ENCODE peak calls at places on chromosome 22, in seven cellular contexts. One of them, this sample, is unnamed.

GRCh38 chr22:32725369-32725988 is 76.0 kb upstream of the TIMP3 start:
- DNase-seq in H1: no peak
- DNase-seq in HepG2: peak; percentile 15
- DNase-seq in HCT116: no peak
- DNase-seq in K562: no peak
- DNase-seq in GM12878: no peak
- DNase-seq in SK-N-SH: no peak
- DNase-seq in this sample: no peak

GRCh38 chr22:41092023-41092817 is at the start of gene EP300:
- DNase-seq in H1: no peak
- DNase-seq in HepG2: peak; percentile 18
- DNase-seq in HCT116: peak; percentile 40
- DNase-seq in K562: peak; percentile 72
- DNase-seq in GM12878: no peak
- DNase-seq in SK-N-SH: peak; percentile 72
- DNase-seq in this sample: peak; percentile 89

GRCh38 chr22:35064664-35065063 is 1.3 kb upstream of the ISX start:
- DNase-seq in H1: no peak
- DNase-seq in HepG2: peak; percentile 83
- DNase-seq in HCT116: no peak
- DNase-seq in K562: peak; percentile 62
- DNase-seq in GM12878: peak; percentile 68
- DNase-seq in SK-N-SH: no peak
- DNase-seq in this sample: no peak

GRCh38 chr22:20551805-20552449 is 44.5 kb downstream of the MED15 start:
- DNase-seq in H1: no peak
- DNase-seq in HepG2: peak; percentile 53
- DNase-seq in HCT116: no peak
- DNase-seq in K562: no peak
- DNase-seq in GM12878: no peak
- DNase-seq in SK-N-SH: no peak
- DNase-seq in this sample: no peak

GRCh38 chr22:40418366-40419201 is 48.2 kb downstream of the SGSM3 start:
- DNase-seq in H1: no peak
- DNase-seq in HepG2: no peak
- DNase-seq in HCT116: no peak
- DNase-seq in K562: peak; percentile 19
- DNase-seq in GM12878: no peak
- DNase-seq in SK-N-SH: no peak
- DNase-seq in this sample: no peak

GRCh38 chr22:41288245-41288946 is 2.4 kb upstream of the RANGAP1 start:
- DNase-seq in H1: no peak
- DNase-seq in HepG2: peak; percentile 92
- DNase-seq in HCT116: peak; percentile 74
- DNase-seq in K562: no peak
- DNase-seq in GM12878: no peak
- DNase-seq in SK-N-SH: no peak
- DNase-seq in this sample: peak; percentile 83

GRCh38 chr22:24101966-24102365 is 79.3 kb upstream of the SUSD2 start:
- DNase-seq in H1: no peak
- DNase-seq in HepG2: no peak
- DNase-seq in HCT116: no peak
- DNase-seq in K562: no peak
- DNase-seq in GM12878: no peak
- DNase-seq in SK-N-SH: no peak
- DNase-seq in this sample: no peak

GRCh38 chr22:31139866-31140716 is at the start of gene PLA2G3:
- DNase-seq in H1: peak; percentile 85
- DNase-seq in HepG2: peak; percentile 50
- DNase-seq in HCT116: no peak
- DNase-seq in K562: peak; percentile 69
- DNase-seq in GM12878: no peak
- DNase-seq in SK-N-SH: peak; percentile 23
- DNase-seq in this sample: peak; percentile 86

GRCh38 chr22:38081941-38082828 is 1.8 kb downstream of the SLC16A8 start:
- DNase-seq in H1: no peak
- DNase-seq in HepG2: no peak
- DNase-seq in HCT116: no peak
- DNase-seq in K562: no peak
- DNase-seq in GM12878: no peak
- DNase-seq in SK-N-SH: no peak
- DNase-seq in this sample: no peak

GRCh38 chr22:40325315-40325714 is 21.0 kb upstream of the ADSL start:
- DNase-seq in H1: no peak
- DNase-seq in HepG2: no peak
- DNase-seq in HCT116: no peak
- DNase-seq in K562: no peak
- DNase-seq in GM12878: no peak
- DNase-seq in SK-N-SH: no peak
- DNase-seq in this sample: no peak

GRCh38 chr22:17773606-17774205 is 563 bp downstream of the BID start:
- DNase-seq in H1: no peak
- DNase-seq in HepG2: peak; percentile 35
- DNase-seq in HCT116: no peak
- DNase-seq in K562: peak; percentile 88
- DNase-seq in GM12878: no peak
- DNase-seq in SK-N-SH: peak; percentile 93
- DNase-seq in this sample: peak; percentile 48

GRCh38 chr22:19430890-19431541 is 517 bp downstream of the HIRA start:
- DNase-seq in H1: no peak
- DNase-seq in HepG2: peak; percentile 39
- DNase-seq in HCT116: no peak
- DNase-seq in K562: peak; percentile 83
- DNase-seq in GM12878: no peak
- DNase-seq in SK-N-SH: peak; percentile 62
- DNase-seq in this sample: no peak

GRCh38 chr22:21942407-21942895 is 10.2 kb downstream of the PPM1F start:
- DNase-seq in H1: no peak
- DNase-seq in HepG2: no peak
- DNase-seq in HCT116: peak; percentile 44
- DNase-seq in K562: no peak
- DNase-seq in GM12878: no peak
- DNase-seq in SK-N-SH: no peak
- DNase-seq in this sample: no peak

GRCh38 chr22:41094036-41094435 is 1.6 kb downstream of the EP300 start:
- DNase-seq in H1: no peak
- DNase-seq in HepG2: peak; percentile 31
- DNase-seq in HCT116: no peak
- DNase-seq in K562: no peak
- DNase-seq in GM12878: no peak
- DNase-seq in SK-N-SH: peak; percentile 10
- DNase-seq in this sample: peak; percentile 16

GRCh38 chr22:29377979-29378378 is 10.4 kb downstream of the AP1B1 start:
- DNase-seq in H1: no peak
- DNase-seq in HepG2: no peak
- DNase-seq in HCT116: no peak
- DNase-seq in K562: no peak
- DNase-seq in GM12878: no peak
- DNase-seq in SK-N-SH: no peak
- DNase-seq in this sample: peak; percentile 43

GRCh38 chr22:19568337-19569311 is 44.4 kb upstream of the CLDN5 start:
- DNase-seq in H1: no peak
- DNase-seq in HepG2: no peak
- DNase-seq in HCT116: no peak
- DNase-seq in K562: no peak
- DNase-seq in GM12878: no peak
- DNase-seq in SK-N-SH: no peak
- DNase-seq in this sample: no peak

GRCh38 chr22:33124471-33124870 is 66.3 kb upstream of the SYN3 start:
- DNase-seq in H1: no peak
- DNase-seq in HepG2: no peak
- DNase-seq in HCT116: no peak
- DNase-seq in K562: no peak
- DNase-seq in GM12878: no peak
- DNase-seq in SK-N-SH: no peak
- DNase-seq in this sample: no peak

GRCh38 chr22:22006596-22006990 is 24.0 kb upstream of the TOP3B start:
- DNase-seq in H1: no peak
- DNase-seq in HepG2: no peak
- DNase-seq in HCT116: no peak
- DNase-seq in K562: no peak
- DNase-seq in GM12878: no peak
- DNase-seq in SK-N-SH: no peak
- DNase-seq in this sample: no peak

DNA sequence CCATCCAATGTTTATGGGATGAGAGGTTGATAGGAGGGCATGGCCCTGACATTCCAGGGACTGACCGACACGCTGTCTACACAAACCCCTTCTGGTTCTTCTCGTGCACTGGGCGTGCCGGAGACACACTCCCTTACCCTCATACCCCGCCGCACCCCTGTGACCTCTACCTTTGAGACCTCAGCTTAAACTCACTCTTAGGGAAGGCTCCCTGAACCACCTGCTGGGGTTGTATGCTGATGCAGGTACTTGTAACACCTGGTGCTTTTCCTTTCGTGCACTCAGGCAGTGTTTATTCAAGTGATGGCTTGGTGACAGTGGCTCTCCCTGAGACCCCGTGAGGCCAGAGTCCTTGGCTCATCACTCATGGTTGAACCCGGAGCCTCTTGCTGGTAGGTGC is 12.0 kb downstream of the PPARA start:
- DNase-seq in H1: no peak
- DNase-seq in HepG2: no peak
- DNase-seq in HCT116: no peak
- DNase-seq in K562: no peak
- DNase-seq in GM12878: no peak
- DNase-seq in SK-N-SH: no peak
- DNase-seq in this sample: no peak
- TF ChIP-seq JUND in H1: no peak
- TF ChIP-seq JUND in HepG2: no peak
- TF ChIP-seq JUND in HCT116: no peak
- TF ChIP-seq JUND in K562: no peak
- TF ChIP-seq JUND in GM12878: no peak
- TF ChIP-seq JUND in SK-N-SH: no peak
- TF ChIP-seq JUND in this sample: no peak

GRCh38 chr22:26837784-26838520 is 180.6 kb downstream of the MIAT start:
- DNase-seq in H1: no peak
- DNase-seq in HepG2: no peak
- DNase-seq in HCT116: no peak
- DNase-seq in K562: no peak
- DNase-seq in GM12878: no peak
- DNase-seq in SK-N-SH: no peak
- DNase-seq in this sample: no peak
- TF ChIP-seq JUND in H1: no peak
- TF ChIP-seq JUND in HepG2: no peak
- TF ChIP-seq JUND in HCT116: no peak
- TF ChIP-seq JUND in K562: no peak
- TF ChIP-seq JUND in GM12878: no peak
- TF ChIP-seq JUND in SK-N-SH: no peak
- TF ChIP-seq JUND in this sample: no peak

DNA sequence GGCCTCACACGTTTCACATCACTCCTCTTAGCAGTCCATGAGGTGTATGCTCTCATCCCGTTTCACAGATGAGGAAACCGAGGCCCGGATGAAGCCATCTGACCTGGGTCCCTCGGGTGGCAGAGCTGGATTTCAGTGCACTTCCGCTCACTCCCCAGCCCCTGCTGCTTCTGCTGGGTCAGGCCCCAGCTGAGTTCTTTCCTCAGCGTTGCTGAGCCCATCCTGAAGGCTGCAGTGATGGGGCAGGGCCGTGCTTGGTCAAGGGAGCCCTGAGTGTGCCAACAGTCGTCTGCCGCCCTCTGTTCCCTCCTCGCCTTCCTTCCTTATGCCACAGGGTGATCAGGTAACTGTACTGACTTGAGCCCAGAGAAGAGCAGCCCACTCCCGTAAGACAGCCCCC is 12.1 kb downstream of the TRMU start:
- DNase-seq in H1: no peak
- DNase-seq in HepG2: no peak
- DNase-seq in HCT116: no peak
- DNase-seq in K562: no peak
- DNase-seq in GM12878: no peak
- DNase-seq in SK-N-SH: no peak
- DNase-seq in this sample: no peak
- TF ChIP-seq JUND in H1: no peak
- TF ChIP-seq JUND in HepG2: no peak
- TF ChIP-seq JUND in HCT116: no peak
- TF ChIP-seq JUND in K562: no peak
- TF ChIP-seq JUND in GM12878: no peak
- TF ChIP-seq JUND in SK-N-SH: no peak
- TF ChIP-seq JUND in this sample: no peak

GRCh38 chr22:42610211-42610610 is 4.5 kb downstream of the POLDIP3 start:
- DNase-seq in H1: no peak
- DNase-seq in HepG2: no peak
- DNase-seq in HCT116: no peak
- DNase-seq in K562: no peak
- DNase-seq in GM12878: no peak
- DNase-seq in SK-N-SH: no peak
- DNase-seq in this sample: no peak

GRCh38 chr22:42604403-42604802 is 10.3 kb downstream of the POLDIP3 start:
- DNase-seq in H1: no peak
- DNase-seq in HepG2: no peak
- DNase-seq in HCT116: no peak
- DNase-seq in K562: no peak
- DNase-seq in GM12878: no peak
- DNase-seq in SK-N-SH: no peak
- DNase-seq in this sample: no peak

GRCh38 chr22:42612336-42612735 is 2.3 kb downstream of the POLDIP3 start:
- DNase-seq in H1: no peak
- DNase-seq in HepG2: no peak
- DNase-seq in HCT116: no peak
- DNase-seq in K562: no peak
- DNase-seq in GM12878: no peak
- DNase-seq in SK-N-SH: no peak
- DNase-seq in this sample: no peak

GRCh38 chr22:42611076-42611475 is 3.6 kb downstream of the POLDIP3 start:
- DNase-seq in H1: no peak
- DNase-seq in HepG2: no peak
- DNase-seq in HCT116: no peak
- DNase-seq in K562: no peak
- DNase-seq in GM12878: no peak
- DNase-seq in SK-N-SH: no peak
- DNase-seq in this sample: no peak

DNA sequence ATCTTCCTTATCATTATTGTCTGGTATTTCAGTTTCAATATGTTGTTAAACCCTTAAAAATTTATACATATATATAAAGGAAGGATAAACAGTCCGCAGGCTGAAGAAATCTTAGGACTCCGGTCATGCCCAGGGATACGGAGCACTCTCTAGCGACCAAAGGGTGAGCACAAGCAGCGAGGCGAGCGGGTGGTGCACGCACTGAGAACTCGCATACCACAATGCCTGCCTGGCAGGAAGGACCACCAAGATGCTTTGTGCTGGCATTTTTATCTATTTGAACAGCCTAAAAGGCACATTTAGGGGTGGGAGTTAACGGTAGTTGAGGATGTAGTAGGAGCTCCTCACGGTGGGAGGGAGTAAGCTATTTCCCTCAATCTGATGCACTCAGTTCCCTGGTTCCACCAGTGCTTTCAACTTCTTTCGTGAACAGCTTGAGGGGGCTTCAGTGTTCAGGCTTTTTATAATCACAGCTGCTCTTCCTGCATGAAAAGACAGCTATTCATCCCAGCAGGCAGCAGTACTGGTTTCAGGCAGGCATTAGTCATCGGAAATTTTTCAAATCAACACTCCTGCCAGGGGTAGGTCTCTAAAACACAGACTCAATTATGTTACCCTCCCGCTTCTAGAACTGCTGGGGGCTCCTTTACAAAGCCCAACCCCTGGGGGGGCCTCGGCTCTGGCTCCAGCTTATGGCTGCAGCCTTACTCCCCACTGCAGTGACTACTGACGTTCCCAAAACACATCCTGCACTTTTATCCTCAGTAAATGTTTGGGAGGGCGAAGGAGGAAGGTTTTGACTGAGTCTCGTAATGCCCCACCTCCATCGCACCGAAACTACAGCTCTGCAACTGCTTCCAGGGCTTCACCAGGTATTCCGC is 6.0 kb downstream of the POLDIP3 start:
- DNase-seq in H1: no peak
- DNase-seq in HepG2: no peak
- DNase-seq in HCT116: no peak
- DNase-seq in K562: no peak
- DNase-seq in GM12878: no peak
- DNase-seq in SK-N-SH: no peak
- DNase-seq in this sample: no peak
- TF ChIP-seq JUND in H1: no peak
- TF ChIP-seq JUND in HepG2: no peak
- TF ChIP-seq JUND in HCT116: no peak
- TF ChIP-seq JUND in K562: no peak
- TF ChIP-seq JUND in GM12878: no peak
- TF ChIP-seq JUND in SK-N-SH: no peak
- TF ChIP-seq JUND in this sample: no peak

This sample was measured in T47D.